ENCODE peak calls at places on chromosomes 13 and 19, in seven cellular contexts. O is heart right ventricle, Y is dorsolateral prefrontal cortex, C is endodermal cell, X is cardiac muscle cell, B is upper lobe of right lung, L is IMR-90. S is an unnamed sample.

GRCh38 chr19:20385056-20385455 is 180.5 kb downstream of the ZNF737 start:
- DNase-seq in B (no peak), X (no peak), O (no peak), Y (no peak), C (no peak), L (no peak), S (no peak)

GRCh38 chr19:17841371-17841809 is 6.4 kb downstream of the JAK3 start:
- DNase-seq in Y (no peak), X (no peak), B (no peak), C (no peak), O (peak), L (no peak), S (no peak)

GRCh38 chr13:30705672-30706071 is 29.7 kb upstream of the ALOX5AP start:
- DNase-seq in O (no peak), B (no peak), C (peak), Y (no peak), X (no peak), L (no peak), S (no peak)

GRCh38 chr19:46201413-46202310 is 27.9 kb upstream of the IGFL1 start:
- DNase-seq in Y (peak), L (no peak), B (no peak), X (no peak), O (no peak), C (no peak), S (no peak)

GRCh38 chr19:40592170-40592569 is 9.0 kb upstream of the LTBP4 start:
- DNase-seq in O (no peak), L (peak), B (no peak), C (peak), X (peak), Y (peak), S (no peak)

GRCh38 chr13:67070306-67070705 is 159.8 kb downstream of the PCDH9 start:
- DNase-seq in Y (no peak), O (no peak), L (no peak), X (no peak), B (no peak), C (no peak), S (no peak)

GRCh38 chr13:75368167-75368566 is 113.8 kb downstream of the TBC1D4 start:
- DNase-seq in Y (no peak), X (peak), L (peak), C (no peak), O (no peak), B (no peak), S (peak)

GRCh38 chr19:8017808-8018207 is 12.4 kb upstream of the ELAVL1 start:
- DNase-seq in O (no peak), C (peak), B (no peak), X (no peak), L (no peak), Y (no peak), S (no peak)

GRCh38 chr13:110575322-110576069 is 14.0 kb upstream of the RAB20 start:
- DNase-seq in L (peak), B (peak), O (peak), Y (no peak), C (peak), X (peak), S (no peak)

GRCh38 chr13:51674276-51674675 is 90.0 kb downstream of the WDFY2 start:
- DNase-seq in B (peak), Y (no peak), O (no peak), X (no peak), L (no peak), C (peak), S (no peak)

GRCh38 chr13:95317037-95317989 is 16.1 kb upstream of the ABCC4 start:
- DNase-seq in X (peak), Y (no peak), B (no peak), O (no peak), L (no peak), C (no peak), S (no peak)

GRCh38 chr19:48480476-48481190 is 11.5 kb downstream of the CYTH2 start:
- DNase-seq in O (peak), L (no peak), X (peak), Y (peak), B (peak), C (no peak), S (no peak)

GRCh38 chr13:81738364-81738763 is 1397.4 kb upstream of the SPRY2 start:
- DNase-seq in C (no peak), Y (no peak), B (no peak), O (no peak), X (no peak), L (no peak), S (no peak)

GRCh38 chr13:46339035-46339666 is 47.9 kb downstream of the RUBCNL start:
- DNase-seq in O (no peak), C (no peak), B (no peak), X (peak), L (peak), Y (no peak), S (no peak)

GRCh38 chr13:28492527-28493367 is 2.2 kb downstream of the FLT1 start:
- DNase-seq in B (no peak), O (no peak), C (no peak), Y (no peak), L (no peak), X (no peak), S (peak)

GRCh38 chr19:17718988-17719711 is at the start of gene MAP1S:
- DNase-seq in X (peak), O (peak), L (peak), C (peak), B (peak), Y (peak), S (no peak)

GRCh38 chr19:36894849-36895383 is 21.2 kb downstream of the ZNF829 start:
- DNase-seq in L (no peak), O (no peak), C (no peak), B (no peak), Y (no peak), X (no peak), S (no peak)

GRCh38 chr19:7679017-7679720 is 1.5 kb upstream of the TRAPPC5 start:
- DNase-seq in O (no peak), B (no peak), X (no peak), L (no peak), Y (peak), C (no peak), S (no peak)

DNA sequence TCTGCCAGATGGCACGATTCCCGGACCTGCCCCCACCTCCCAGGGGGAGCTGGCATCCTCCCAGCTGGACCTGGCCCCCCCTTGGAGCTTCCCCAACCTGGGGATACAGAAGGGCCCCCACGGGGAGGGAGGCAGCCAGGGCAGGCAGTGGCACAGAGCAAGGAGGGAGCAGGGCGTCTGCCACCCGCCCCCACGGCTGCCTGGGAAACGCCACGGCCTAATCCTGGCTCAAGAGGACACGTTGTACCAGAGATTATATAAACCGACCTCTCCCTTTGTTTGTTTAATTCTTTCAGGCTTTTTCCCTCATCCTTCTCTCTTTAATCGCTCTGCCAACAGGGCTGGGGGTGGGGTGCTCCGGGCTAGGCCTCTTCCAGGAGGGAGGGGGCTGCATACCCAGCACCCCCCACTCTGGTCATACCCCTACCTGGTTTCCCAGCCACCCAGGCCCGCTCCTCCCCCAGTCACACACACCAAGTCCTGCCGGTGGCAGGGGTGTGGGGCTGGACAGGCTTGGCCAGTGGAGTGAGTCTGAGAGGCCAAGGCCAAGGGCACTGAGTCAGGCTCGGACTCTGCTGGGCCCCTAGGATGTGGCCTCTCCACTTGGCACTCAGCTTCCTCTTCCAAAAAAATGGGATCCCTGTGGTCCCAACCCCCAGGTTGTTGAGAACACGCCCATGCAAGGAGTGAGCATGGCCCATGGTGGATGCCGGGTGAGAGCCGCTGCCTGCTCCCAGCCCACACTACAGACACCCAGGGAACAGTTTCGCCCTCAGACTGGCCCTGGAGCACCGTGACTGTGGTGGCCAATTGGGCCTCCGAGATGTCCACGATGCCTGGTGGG is 29.5 kb upstream of the NFIC start:
- DNase-seq in C (no peak), X (peak), O (peak), Y (peak), B (peak), L (peak), S (no peak)
- H3K4me3 ChIP-seq in C (no peak), X (no peak), O (no peak), Y (no peak), B (no peak), L (no peak), S (no peak)

GRCh38 chr19:28705008-28705407 is 507.9 kb downstream of the UQCRFS1 start:
- DNase-seq in Y (no peak), C (no peak), O (no peak), X (peak), L (peak), B (no peak), S (no peak)
- TF ChIP-seq CTCF in Y (no peak), C (peak), O (no peak), X (peak), L (peak), B (no peak), S (peak)

DNA sequence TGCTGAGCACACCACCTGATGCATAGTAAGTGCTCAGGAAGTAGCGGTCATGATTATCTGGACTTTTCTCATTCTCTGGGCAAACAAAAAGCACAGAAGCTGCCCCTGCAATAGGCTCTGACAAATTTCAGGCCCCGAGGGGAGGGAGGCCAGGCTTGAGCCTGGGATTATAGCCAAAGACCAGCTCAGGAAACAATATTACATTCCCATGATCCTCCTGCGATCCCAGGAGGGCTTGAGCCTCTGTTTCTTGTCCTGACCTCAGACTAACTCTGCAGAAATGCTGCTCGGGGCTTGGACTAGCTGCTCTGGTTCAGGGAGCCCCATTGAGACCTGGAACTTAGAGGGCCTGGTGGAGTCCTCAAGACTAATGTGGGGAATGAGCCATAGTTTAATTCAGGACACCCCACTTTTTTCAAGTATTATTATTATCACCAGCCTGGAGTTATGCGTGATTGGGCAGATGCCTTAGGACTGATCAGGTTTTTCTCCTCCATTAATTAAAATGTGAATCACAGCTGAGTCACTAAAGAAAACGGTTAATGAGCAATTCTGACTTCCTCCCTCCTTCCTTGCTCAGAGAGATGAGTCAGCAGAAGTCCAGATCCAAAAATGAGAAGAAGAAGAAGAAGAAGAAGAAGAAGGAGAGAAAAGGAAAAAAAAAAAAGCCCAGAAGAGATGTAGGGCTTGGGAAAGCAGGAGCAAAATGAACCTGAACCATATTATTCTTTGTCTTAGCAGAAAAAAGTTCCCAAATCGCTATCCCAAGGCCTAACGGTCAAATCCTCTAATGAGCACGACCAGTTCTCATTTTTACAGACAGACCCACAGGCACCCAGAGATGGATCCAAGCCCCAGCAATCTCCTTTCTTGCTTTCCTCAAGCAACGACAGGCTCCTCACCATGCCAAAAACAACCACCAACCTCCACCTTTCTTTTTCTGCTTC is 107.2 kb downstream of the CACNA1A start:
- DNase-seq in B (no peak), X (peak), C (no peak), O (peak), L (peak), Y (no peak), S (peak)
- H3K4me3 ChIP-seq in B (no peak), X (no peak), C (no peak), O (no peak), L (no peak), Y (no peak), S (no peak)

GRCh38 chr13:96822900-96823299 is 171.4 kb downstream of the OXGR1 start:
- DNase-seq in Y (no peak), X (peak), C (peak), O (no peak), B (no peak), L (no peak), S (no peak)
- TF ChIP-seq CTCF in Y (peak), X (peak), C (peak), O (no peak), B (peak), L (no peak), S (no peak)

GRCh38 chr13:78431328-78431727 is 172.0 kb downstream of the POU4F1 start:
- DNase-seq in C (no peak), L (no peak), Y (no peak), X (no peak), B (no peak), O (no peak), S (no peak)
- H3K4me3 ChIP-seq in C (peak), L (no peak), Y (no peak), X (no peak), B (no peak), O (no peak), S (no peak)

DNA sequence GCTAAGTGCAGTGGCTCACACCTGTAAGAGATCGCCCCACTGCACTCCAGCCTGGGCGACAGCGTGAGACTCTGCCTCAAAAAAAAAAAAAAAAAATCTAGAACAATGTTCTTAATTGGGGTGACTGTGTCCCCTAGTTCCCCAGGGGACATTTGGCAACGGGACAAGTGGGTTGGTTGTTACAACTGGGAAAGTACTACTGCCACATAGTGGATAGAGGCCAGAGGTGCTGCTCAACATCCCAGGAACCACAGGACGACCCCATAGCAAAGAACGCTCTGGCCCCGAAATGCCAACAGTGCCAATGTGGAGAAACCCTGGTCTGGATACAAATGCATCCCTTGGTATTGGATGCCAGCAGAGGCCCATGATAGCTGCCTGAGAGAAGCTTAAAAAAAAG is 11.8 kb downstream of the NLRP12 start:
- DNase-seq in X (no peak), Y (no peak), C (peak), O (no peak), L (no peak), B (no peak), S (no peak)
- TF ChIP-seq CTCF in X (peak), Y (no peak), C (peak), O (no peak), L (no peak), B (no peak), S (peak)

GRCh38 chr19:1285737-1286360 is at the start of gene EFNA2:
- DNase-seq in X (no peak), Y (no peak), B (no peak), L (no peak), C (no peak), O (no peak), S (no peak)
- H3K4me3 ChIP-seq in X (peak), Y (peak), B (no peak), L (peak), C (peak), O (no peak), S (no peak)

GRCh38 chr13:44141725-44142539 is 231.7 kb upstream of the SERP2 start:
- DNase-seq in L (peak), B (peak), Y (peak), O (peak), X (peak), C (peak), S (peak)
- TF ChIP-seq CTCF in L (peak), B (no peak), Y (no peak), O (no peak), X (no peak), C (no peak), S (no peak)